ENCODE peak calls at places on chromosome 13, in nine cellular contexts. P is heart right ventricle, F is adrenal gland, A is HCT116, M is NB4, K is ovary, O is esophagus squamous epithelium, C is Caco-2, I is AG09309. B is an unnamed sample.

GRCh38 chr13:49844191-49844590 is 51.7 kb upstream of the KPNA3 start:
- DNase-seq in P (no peak), F (no peak), A (no peak), M (no peak), K (no peak), O (no peak), C (no peak), I (no peak), B (no peak)

GRCh38 chr13:82614086-82614485 is 1268.2 kb downstream of the SLITRK1 start:
- DNase-seq in P (no peak), F (no peak), A (no peak), M (no peak), K (no peak), O (no peak), C (no peak), I (no peak), B (no peak)

GRCh38 chr13:95300625-95301134 is 571 bp downstream of the ABCC4 start:
- DNase-seq in P (peak), F (peak), A (peak), M (peak), K (peak), O (no peak), C (peak), I (no peak), B (no peak)

GRCh38 chr13:50594276-50594970 is 249.1 kb downstream of the DLEU7 start:
- DNase-seq in P (no peak), F (no peak), A (no peak), M (peak), K (no peak), O (no peak), C (peak), I (no peak), B (no peak)

GRCh38 chr13:51714663-51715168 is 89.2 kb downstream of the DHRS12 start:
- DNase-seq in P (no peak), F (no peak), A (no peak), M (peak), K (no peak), O (no peak), C (no peak), I (no peak), B (no peak)

GRCh38 chr13:97367016-97367415 is 67.0 kb upstream of the RAP2A start:
- DNase-seq in P (no peak), F (no peak), A (no peak), M (peak), K (no peak), O (no peak), C (no peak), I (peak), B (peak)

GRCh38 chr13:50936681-50937080 is 27.1 kb downstream of the RNASEH2B start:
- DNase-seq in P (no peak), F (no peak), A (no peak), M (peak), K (no peak), O (no peak), C (no peak), I (peak), B (no peak)

GRCh38 chr13:22717036-22717435 is 463.7 kb upstream of the SGCG start:
- DNase-seq in P (no peak), F (no peak), A (no peak), M (no peak), K (no peak), O (no peak), C (no peak), I (no peak), B (no peak)

GRCh38 chr13:85586422-85586831 is 212.8 kb downstream of the SLITRK6 start:
- DNase-seq in P (no peak), F (no peak), A (no peak), M (no peak), K (no peak), O (no peak), C (no peak), I (no peak), B (no peak)

GRCh38 chr13:34151885-34152284 is 333.9 kb downstream of the RFC3 start:
- DNase-seq in P (no peak), F (no peak), A (no peak), M (no peak), K (no peak), O (no peak), C (no peak), I (no peak), B (no peak)

GRCh38 chr13:40460116-40460515 is 206.3 kb downstream of the FOXO1 start:
- DNase-seq in P (no peak), F (no peak), A (no peak), M (no peak), K (no peak), O (no peak), C (no peak), I (no peak), B (no peak)

GRCh38 chr13:72696590-72696989 is 30.8 kb downstream of the MZT1 start:
- DNase-seq in P (no peak), F (no peak), A (peak), M (no peak), K (no peak), O (no peak), C (no peak), I (no peak), B (no peak)

GRCh38 chr13:39313721-39314120 is 275.5 kb downstream of the NHLRC3 start:
- DNase-seq in P (no peak), F (no peak), A (no peak), M (no peak), K (no peak), O (no peak), C (no peak), I (no peak), B (no peak)

GRCh38 chr13:101474419-101474957 is 22.0 kb downstream of the ITGBL1 start:
- DNase-seq in P (no peak), F (peak), A (no peak), M (peak), K (peak), O (no peak), C (no peak), I (peak), B (peak)

GRCh38 chr13:102965802-102966201 is 100.4 kb downstream of the SLC10A2 start:
- DNase-seq in P (no peak), F (no peak), A (no peak), M (no peak), K (no peak), O (no peak), C (no peak), I (no peak), B (no peak)

GRCh38 chr13:54241719-54242118 is 1213.1 kb downstream of the OLFM4 start:
- DNase-seq in P (no peak), F (no peak), A (no peak), M (no peak), K (no peak), O (no peak), C (no peak), I (no peak), B (no peak)

GRCh38 chr13:51844862-51845573 is at the start of gene TMEM272:
- DNase-seq in P (peak), F (peak), A (peak), M (peak), K (peak), O (no peak), C (peak), I (no peak), B (no peak)

GRCh38 chr13:97113231-97114001 is 108.7 kb upstream of the MBNL2 start:
- DNase-seq in P (no peak), F (peak), A (no peak), M (no peak), K (no peak), O (no peak), C (no peak), I (no peak), B (no peak)

GRCh38 chr13:98457053-98457452 is 119.9 kb downstream of the STK24 start:
- DNase-seq in P (no peak), F (no peak), A (no peak), M (no peak), K (no peak), O (no peak), C (no peak), I (no peak), B (no peak)

GRCh38 chr13:66501187-66501586 is 728.9 kb downstream of the PCDH9 start:
- DNase-seq in P (no peak), F (no peak), A (no peak), M (no peak), K (no peak), O (no peak), C (no peak), I (no peak), B (no peak)

GRCh38 chr13:82847595-82847994 is 1034.7 kb downstream of the SLITRK1 start:
- DNase-seq in P (no peak), F (no peak), A (no peak), M (no peak), K (no peak), O (no peak), C (no peak), I (no peak), B (no peak)

GRCh38 chr13:85798999-85799646 is at the start of gene SLITRK6:
- DNase-seq in P (no peak), F (no peak), A (peak), M (peak), K (no peak), O (no peak), C (peak), I (peak), B (peak)

DNA sequence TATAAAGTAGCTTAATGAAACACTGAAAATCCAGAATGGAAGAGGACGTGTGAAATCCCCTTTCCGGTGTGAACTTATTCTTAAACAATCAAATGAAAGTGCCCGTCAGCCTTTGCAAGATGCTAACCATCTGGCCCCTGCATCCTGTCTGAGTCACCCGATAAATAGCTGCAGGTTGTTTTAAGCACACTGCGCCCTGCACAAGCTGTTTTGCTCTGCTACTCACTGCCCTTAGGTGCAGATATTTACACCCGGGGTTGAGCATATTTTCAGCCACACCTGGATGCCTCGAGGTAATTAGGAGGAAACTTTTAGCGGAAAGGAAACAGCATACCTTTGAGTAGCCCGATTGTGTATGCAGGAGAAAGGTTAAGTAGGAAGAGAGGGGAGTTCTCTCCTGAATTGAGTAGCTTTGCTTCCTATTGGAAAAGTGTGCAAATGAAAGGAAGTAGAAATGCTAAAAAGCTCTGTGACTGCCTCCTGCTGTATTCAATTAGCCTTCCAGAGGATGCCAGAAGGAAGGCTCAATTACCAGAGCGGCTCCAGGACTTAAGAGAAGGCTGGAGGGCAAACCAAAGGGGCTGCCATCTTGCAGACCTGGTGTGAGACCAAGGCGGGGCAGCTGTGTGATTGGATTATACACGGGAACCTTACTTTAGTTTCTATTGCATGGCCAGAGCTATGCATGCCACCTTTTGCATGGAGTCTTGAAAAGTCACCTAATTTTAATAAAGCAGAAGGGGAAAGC is 42.5 kb downstream of the IRS2 start:
- DNase-seq in P (no peak), F (no peak), A (no peak), M (peak), K (no peak), O (no peak), C (no peak), I (no peak), B (no peak)
- TF ChIP-seq CTCF in P (no peak), F (no peak), A (no peak), M (no peak), K (no peak), O (no peak), C (no peak), I (no peak), B (peak)

DNA sequence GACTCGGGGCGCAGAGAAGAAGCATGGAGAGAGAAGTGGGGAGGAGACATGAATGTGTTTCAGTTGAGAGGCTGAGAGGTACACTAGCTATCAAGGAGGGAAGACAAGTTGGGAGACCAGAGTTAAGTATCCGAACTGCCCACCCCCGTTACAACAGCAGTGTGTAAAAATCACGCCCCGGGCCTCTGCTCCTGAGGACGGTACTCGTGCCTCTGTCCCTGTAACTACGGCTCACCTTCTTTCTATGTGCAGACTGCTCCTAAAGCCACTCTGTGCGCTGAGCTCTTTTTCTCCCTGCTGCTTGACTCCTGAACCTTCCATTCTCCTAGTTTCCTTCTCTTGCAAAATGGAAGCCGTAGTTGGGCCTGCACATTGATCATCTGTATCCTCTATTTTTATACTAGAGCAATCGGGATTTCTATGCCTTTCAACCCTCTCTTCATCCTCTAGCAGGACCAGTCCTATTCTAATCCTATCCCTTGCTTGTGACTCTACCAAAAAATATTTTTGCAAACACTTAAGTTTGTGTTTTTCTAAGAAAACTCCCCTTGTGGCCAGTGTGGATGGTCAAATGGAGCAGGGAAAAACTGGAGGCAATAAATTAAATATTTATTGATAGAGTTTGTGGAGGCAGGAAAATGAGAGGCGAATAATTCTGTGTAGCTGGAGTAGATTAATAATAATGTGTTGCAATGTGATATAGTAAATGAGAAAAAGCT is 569 bp downstream of the POLR1D start:
- DNase-seq in P (no peak), F (peak), A (no peak), M (no peak), K (no peak), O (no peak), C (no peak), I (no peak), B (no peak)
- TF ChIP-seq CTCF in P (no peak), F (no peak), A (no peak), M (no peak), K (no peak), O (no peak), C (no peak), I (peak), B (peak)

GRCh38 chr13:99969934-99970760 is 1.4 kb downstream of the ZIC5 start:
- DNase-seq in P (no peak), F (no peak), A (peak), M (peak), K (no peak), O (no peak), C (peak), I (no peak), B (no peak)
- TF ChIP-seq CTCF in P (no peak), F (no peak), A (no peak), M (no peak), K (no peak), O (no peak), C (no peak), I (no peak), B (no peak)

GRCh38 chr13:30569901-30570576 is 47.7 kb upstream of the USPL1 start:
- DNase-seq in P (peak), F (peak), A (peak), M (peak), K (no peak), O (no peak), C (no peak), I (peak), B (peak)

GRCh38 chr13:30577381-30577780 is 40.3 kb upstream of the USPL1 start:
- DNase-seq in P (no peak), F (peak), A (peak), M (peak), K (no peak), O (no peak), C (no peak), I (peak), B (peak)

GRCh38 chr13:30576528-30576927 is 41.2 kb upstream of the USPL1 start:
- DNase-seq in P (peak), F (peak), A (no peak), M (peak), K (no peak), O (no peak), C (no peak), I (no peak), B (no peak)

GRCh38 chr13:30567072-30567471 is 50.6 kb upstream of the USPL1 start:
- DNase-seq in P (no peak), F (no peak), A (no peak), M (no peak), K (no peak), O (no peak), C (no peak), I (no peak), B (no peak)

DNA sequence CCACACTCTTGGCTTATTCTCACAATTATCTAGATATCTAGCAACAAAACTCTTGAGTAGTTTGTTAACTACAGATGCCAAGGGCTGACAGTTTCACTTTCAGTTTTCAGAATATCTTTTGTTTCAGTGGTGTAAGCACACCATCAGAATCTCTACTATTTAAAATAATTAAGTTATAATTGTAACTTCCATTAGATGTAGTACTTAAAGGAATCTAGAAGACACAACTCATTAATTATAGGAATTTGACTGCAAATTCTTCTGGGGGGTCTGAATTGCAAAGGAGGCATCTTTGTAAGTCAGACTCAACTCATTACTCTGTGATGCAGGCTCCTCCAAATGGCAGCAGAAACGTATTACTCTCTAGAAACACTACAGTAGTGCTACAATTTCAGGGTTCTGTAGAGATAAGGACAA is 44.9 kb upstream of the USPL1 start:
- DNase-seq in P (peak), F (no peak), A (no peak), M (peak), K (no peak), O (no peak), C (no peak), I (no peak), B (no peak)
- TF ChIP-seq CTCF in P (peak), F (no peak), A (peak), M (peak), K (no peak), O (no peak), C (no peak), I (peak), B (peak)

GRCh38 chr13:113390874-113391497 is 27.1 kb upstream of the GRTP1 start:
- DNase-seq in P (no peak), F (no peak), A (no peak), M (no peak), K (no peak), O (no peak), C (no peak), I (no peak), B (no peak)
- TF ChIP-seq CTCF in P (no peak), F (no peak), A (no peak), M (no peak), K (no peak), O (no peak), C (no peak), I (no peak), B (no peak)

B was measured in AG09319.